ENCODE peak calls at places on chromosomes 3 and 15, in ten cellular contexts. I is transverse colon, W is A549, S is ovary, B is suprapubic skin, O is K562, P is esophagus muscularis mucosa, M is stomach, U is sigmoid colon, J is upper lobe of left lung. H is an unnamed sample.

GRCh38 chr3:38235466-38235865 is 30.1 kb upstream of the SLC22A13 start:
- DNase-seq in I (no peak), W (no peak), S (no peak), B (no peak), O (no peak), P (no peak), M (no peak), U (no peak), J (no peak), H (no peak)

GRCh38 chr15:33083232-33084006 is 111.1 kb downstream of the FMN1 start:
- DNase-seq in I (no peak), W (no peak), S (no peak), B (no peak), O (no peak), P (no peak), M (no peak), U (no peak), J (no peak), H (no peak)

GRCh38 chr15:56064152-56064551 is 70.7 kb upstream of the NEDD4 start:
- DNase-seq in I (no peak), W (no peak), S (no peak), B (no peak), O (no peak), P (no peak), M (no peak), U (no peak), J (no peak), H (no peak)

GRCh38 chr3:100084100-100084806 is 30.0 kb downstream of the FILIP1L start:
- DNase-seq in I (no peak), W (no peak), S (no peak), B (no peak), O (no peak), P (no peak), M (no peak), U (no peak), J (no peak), H (no peak)

GRCh38 chr15:83449250-83449671 is 2.1 kb downstream of the SH3GL3 start:
- DNase-seq in I (no peak), W (no peak), S (no peak), B (no peak), O (no peak), P (no peak), M (no peak), U (no peak), J (no peak), H (no peak)

GRCh38 chr15:82231842-82232241 is 30.7 kb downstream of the EFL1 start:
- DNase-seq in I (no peak), W (no peak), S (no peak), B (no peak), O (peak), P (no peak), M (no peak), U (no peak), J (no peak), H (no peak)

GRCh38 chr3:76063019-76063418 is 277.7 kb upstream of the ZNF717 start:
- DNase-seq in I (no peak), W (no peak), S (no peak), B (no peak), O (no peak), P (no peak), M (no peak), U (no peak), J (no peak), H (no peak)

GRCh38 chr3:99962703-99963102 is 145.0 kb downstream of the CMSS1 start:
- DNase-seq in I (no peak), W (no peak), S (no peak), B (no peak), O (no peak), P (no peak), M (no peak), U (no peak), J (no peak), H (no peak)

GRCh38 chr3:139978966-139979365 is 44.0 kb downstream of the CLSTN2 start:
- DNase-seq in I (no peak), W (no peak), S (no peak), B (no peak), O (no peak), P (peak), M (no peak), U (no peak), J (no peak), H (no peak)

DNA sequence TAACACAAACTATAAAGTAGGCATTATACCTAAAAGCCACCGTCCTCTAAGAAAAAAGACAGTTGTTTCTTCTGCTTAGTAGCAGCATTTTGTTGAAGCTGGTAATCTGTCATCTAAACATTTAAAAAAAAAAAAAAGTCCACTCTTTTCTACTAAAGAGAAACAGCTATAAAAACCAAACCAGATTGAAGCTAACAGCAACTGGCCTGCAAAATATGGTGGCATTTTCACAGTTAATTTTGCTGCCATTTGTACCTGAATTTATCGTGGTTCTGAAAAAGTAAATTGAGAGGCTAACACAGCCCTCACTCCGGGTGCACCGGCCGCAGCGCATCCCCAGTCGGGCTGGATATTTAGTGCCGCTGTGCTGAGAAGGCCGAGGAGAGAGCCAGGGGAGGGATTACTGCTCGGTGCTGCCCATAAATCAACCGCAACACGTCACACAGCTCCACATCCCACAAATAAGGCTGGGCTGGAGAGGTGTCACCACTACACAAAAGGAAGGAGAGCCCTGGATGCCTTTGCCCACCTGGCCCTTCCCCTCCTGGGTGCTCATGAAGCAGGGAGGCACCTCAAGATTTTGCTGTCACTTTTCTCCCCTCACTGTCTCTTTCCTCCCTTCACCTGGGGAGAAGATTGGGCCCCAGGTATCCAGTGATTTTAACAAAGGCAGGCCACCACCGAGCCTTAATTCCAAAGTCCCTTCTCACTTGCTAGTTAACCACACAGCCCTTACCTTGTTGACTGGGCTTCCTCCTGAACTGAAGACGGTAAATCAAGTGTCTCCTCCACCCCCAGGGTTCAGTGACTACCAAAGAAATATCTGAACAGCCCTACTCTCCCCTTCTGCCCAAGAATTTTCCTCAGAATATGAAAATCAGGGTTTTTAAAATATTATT is 44.4 kb downstream of the MECOM start:
- DNase-seq in I (peak), W (no peak), S (no peak), B (no peak), O (no peak), P (no peak), M (no peak), U (no peak), J (no peak), H (no peak)
- TF ChIP-seq EP300 in I (no peak), W (no peak), S (no peak), B (no peak), O (no peak), P (no peak), M (no peak), U (no peak), J (no peak), H (no peak)

GRCh38 chr3:133441867-133442270 is 42.0 kb downstream of the BFSP2 start:
- DNase-seq in I (no peak), W (no peak), S (no peak), B (no peak), O (no peak), P (no peak), M (no peak), U (no peak), J (no peak), H (no peak)
- TF ChIP-seq EP300 in I (no peak), W (no peak), S (no peak), B (no peak), O (no peak), P (no peak), M (no peak), U (no peak), J (no peak), H (no peak)

GRCh38 chr15:34582461-34583357 is 742 bp downstream of the GOLGA8B start:
- DNase-seq in I (peak), W (peak), S (no peak), B (no peak), O (peak), P (no peak), M (peak), U (no peak), J (peak), H (no peak)
- TF ChIP-seq EP300 in I (no peak), W (no peak), S (no peak), B (no peak), O (no peak), P (no peak), M (no peak), U (no peak), J (no peak), H (no peak)

DNA sequence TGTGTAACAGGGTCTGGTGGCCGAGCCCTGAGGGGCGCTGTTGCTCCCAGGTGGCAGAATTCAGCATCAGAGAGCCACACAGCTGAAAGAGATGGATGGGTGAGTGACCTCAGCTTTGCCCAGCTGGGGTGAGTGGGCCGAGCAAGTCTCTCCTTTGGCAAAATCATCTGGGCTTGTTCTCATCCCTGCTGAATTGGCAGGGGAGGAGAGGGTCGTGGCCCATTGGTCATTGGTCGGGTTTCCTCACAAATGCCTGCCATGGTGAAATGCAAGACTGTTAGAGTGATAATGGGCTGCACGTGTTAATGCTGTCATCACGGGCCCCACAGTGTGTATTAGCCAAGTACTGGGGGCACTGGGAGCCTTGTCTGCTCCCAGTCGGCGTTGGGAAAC is 15.9 kb downstream of the ABHD2 start:
- DNase-seq in I (no peak), W (no peak), S (no peak), B (no peak), O (no peak), P (no peak), M (no peak), U (peak), J (no peak), H (peak)
- TF ChIP-seq EP300 in I (no peak), W (no peak), S (no peak), B (no peak), O (no peak), P (no peak), M (no peak), U (no peak), J (no peak), H (peak)

GRCh38 chr3:46123646-46124045 is 84.5 kb downstream of the CCR1 start:
- DNase-seq in I (no peak), W (no peak), S (no peak), B (no peak), O (no peak), P (no peak), M (no peak), U (no peak), J (no peak), H (no peak)

GRCh38 chr3:46129588-46130272 is 78.4 kb downstream of the CCR1 start:
- DNase-seq in I (no peak), W (no peak), S (no peak), B (no peak), O (no peak), P (no peak), M (no peak), U (no peak), J (no peak), H (no peak)

GRCh38 chr3:46124216-46125143 is 83.6 kb downstream of the CCR1 start:
- DNase-seq in I (no peak), W (no peak), S (no peak), B (no peak), O (no peak), P (no peak), M (no peak), U (peak), J (no peak), H (no peak)

GRCh38 chr3:46130631-46131310 is 77.3 kb downstream of the CCR1 start:
- DNase-seq in I (no peak), W (no peak), S (no peak), B (no peak), O (no peak), P (no peak), M (no peak), U (no peak), J (no peak), H (no peak)

GRCh38 chr3:46127503-46127902 is 80.6 kb downstream of the CCR1 start:
- DNase-seq in I (no peak), W (no peak), S (no peak), B (no peak), O (no peak), P (no peak), M (no peak), U (no peak), J (no peak), H (no peak)
- TF ChIP-seq EP300 in I (no peak), W (no peak), S (no peak), B (no peak), O (no peak), P (no peak), M (no peak), U (no peak), J (no peak), H (peak)

GRCh38 chr3:177946515-177946914 is 589.7 kb upstream of the KCNMB2 start:
- DNase-seq in I (no peak), W (no peak), S (no peak), B (no peak), O (no peak), P (no peak), M (no peak), U (no peak), J (no peak), H (no peak)

GRCh38 chr3:177946965-177947364 is 589.3 kb upstream of the KCNMB2 start:
- DNase-seq in I (no peak), W (no peak), S (no peak), B (no peak), O (no peak), P (no peak), M (no peak), U (no peak), J (no peak), H (no peak)

GRCh38 chr3:177947901-177948300 is 588.3 kb upstream of the KCNMB2 start:
- DNase-seq in I (no peak), W (no peak), S (no peak), B (no peak), O (no peak), P (no peak), M (no peak), U (no peak), J (no peak), H (no peak)

GRCh38 chr3:177945999-177946398 is 590.2 kb upstream of the KCNMB2 start:
- DNase-seq in I (no peak), W (no peak), S (no peak), B (no peak), O (no peak), P (no peak), M (no peak), U (no peak), J (no peak), H (no peak)

GRCh38 chr3:177948716-177949422 is 587.4 kb upstream of the KCNMB2 start:
- DNase-seq in I (no peak), W (no peak), S (no peak), B (no peak), O (no peak), P (no peak), M (no peak), U (no peak), J (no peak), H (no peak)
- TF ChIP-seq EP300 in I (no peak), W (no peak), S (no peak), B (no peak), O (no peak), P (no peak), M (no peak), U (no peak), J (no peak), H (no peak)

GRCh38 chr3:13419356-13420050 is 619 bp downstream of the NUP210 start:
- DNase-seq in I (peak), W (peak), S (no peak), B (no peak), O (peak), P (no peak), M (peak), U (no peak), J (peak), H (no peak)
- TF ChIP-seq EP300 in I (no peak), W (no peak), S (no peak), B (no peak), O (no peak), P (no peak), M (no peak), U (no peak), J (no peak), H (no peak)

GRCh38 chr3:123481722-123482457 is 33.0 kb upstream of the ADCY5 start:
- DNase-seq in I (no peak), W (no peak), S (no peak), B (no peak), O (no peak), P (no peak), M (no peak), U (no peak), J (no peak), H (no peak)
- TF ChIP-seq EP300 in I (no peak), W (no peak), S (no peak), B (no peak), O (no peak), P (no peak), M (no peak), U (no peak), J (no peak), H (no peak)

H was measured in tibial nerve.